ENCODE peak calls at places on chromosomes 12 and 14, in six cellular contexts. G is WERI-Rb-1, T is MG63, C is A549, J is AG04450, S is cardiac muscle cell. I is an unnamed sample.

GRCh38 chr12:32768518-32768917 is 12.8 kb upstream of the YARS2 start:
- DNase-seq in J (no peak), S (no peak), C (no peak), G (peak; percentile 9), T (no peak), I (no peak)

GRCh38 chr14:74526854-74527585 is 33.5 kb downstream of the ISCA2 start:
- DNase-seq in T (no peak), J (no peak), G (no peak), S (peak; percentile 10), C (no peak), I (no peak)

GRCh38 chr12:119338593-119339363 is 4.2 kb downstream of the CCDC60 start:
- DNase-seq in C (no peak), G (peak; percentile 90), T (no peak), J (no peak), S (no peak), I (no peak)

GRCh38 chr14:103488960-103489359 is 33.7 kb downstream of the CKB start:
- DNase-seq in G (no peak), C (no peak), T (no peak), S (peak; percentile 14), J (peak; percentile 16), I (no peak)

GRCh38 chr12:47730341-47730744 is 5.1 kb upstream of the ENDOU start:
- DNase-seq in S (peak; percentile 21), G (no peak), T (peak; percentile 77), C (no peak), J (no peak), I (no peak)

GRCh38 chr12:97097734-97098133 is 190.7 kb downstream of the NEDD1 start:
- DNase-seq in J (no peak), T (no peak), G (no peak), S (no peak), C (no peak), I (no peak)

GRCh38 chr12:23204933-23205778 is 580.2 kb downstream of the ETNK1 start:
- DNase-seq in J (peak; percentile 30), T (no peak), S (peak; percentile 81), C (peak; percentile 18), G (peak; percentile 19), I (peak; percentile 32)

GRCh38 chr12:106954462-106955376 is 988 bp upstream of the TMEM263 start:
- DNase-seq in G (peak; percentile 12), T (peak; percentile 53), S (peak; percentile 50), J (no peak), C (no peak), I (no peak)

GRCh38 chr12:68189766-68190700 is 30.5 kb upstream of the IFNG start:
- DNase-seq in G (no peak), C (no peak), S (peak; percentile 76), J (no peak), T (no peak), I (peak; percentile 19)

GRCh38 chr12:123941485-123942276 is 30.9 kb downstream of the CCDC92 start:
- DNase-seq in C (no peak), J (no peak), G (no peak), S (peak; percentile 13), T (no peak), I (no peak)

GRCh38 chr12:54207539-54208267 is 18.9 kb upstream of the SMUG1 start:
- DNase-seq in S (peak; percentile 57), J (no peak), C (peak; percentile 81), G (peak; percentile 92), T (peak; percentile 67), I (peak; percentile 42)

GRCh38 chr12:1373887-1374286 is 220.5 kb downstream of the FBXL14 start:
- DNase-seq in C (no peak), G (no peak), T (no peak), J (peak; percentile 26), S (peak; percentile 39), I (no peak)

GRCh38 chr14:21039059-21039422 is 3.1 kb upstream of the RNASE7 start:
- DNase-seq in J (peak; percentile 23), C (no peak), S (peak; percentile 94), G (peak; percentile 89), T (peak; percentile 64), I (no peak)

GRCh38 chr12:66048218-66048842 is 82.2 kb downstream of the LLPH start:
- DNase-seq in J (no peak), C (no peak), G (no peak), T (no peak), S (no peak), I (no peak)
- H3K4me3 ChIP-seq in J (no peak overlapping the region), C (no peak overlapping the region), G (no peak overlapping the region), T (no peak overlapping the region), S (no peak overlapping the region), I (no peak overlapping the region)

DNA sequence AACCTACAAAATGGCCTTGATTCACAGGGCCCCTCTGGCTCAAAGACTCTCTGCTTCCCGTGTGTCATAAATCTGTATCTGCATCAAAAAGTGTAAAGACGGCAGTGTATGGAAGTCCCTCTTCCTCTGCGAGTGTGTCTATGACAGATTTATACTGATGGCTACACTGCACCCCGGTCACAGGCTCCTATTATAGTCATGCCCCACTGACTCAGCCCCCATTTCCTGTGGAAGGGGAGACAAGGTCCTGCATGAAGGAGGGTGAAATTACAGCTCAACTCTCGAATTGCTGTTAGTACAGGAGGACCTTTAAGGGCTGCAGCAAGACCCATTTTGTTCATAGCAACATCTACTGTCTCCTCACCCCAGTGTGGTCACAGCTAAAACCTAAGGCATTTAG is 68.6 kb downstream of the HMGA2 start:
- DNase-seq in G (no peak), C (no peak), J (no peak), S (peak; percentile 58), T (peak; percentile 56), I (no peak)
- H3K4me3 ChIP-seq in G (no peak overlapping the region), C (peak overlapping the region; percentile 23), J (peak overlapping the region; percentile 3), S (no peak overlapping the region), T (no peak overlapping the region), I (no peak overlapping the region)

GRCh38 chr12:131084341-131085011 is 130.8 kb downstream of the ADGRD1 start:
- DNase-seq in J (no peak), S (no peak), G (peak; percentile 1), T (no peak), C (no peak), I (no peak)
- H3K4me3 ChIP-seq in J (no peak overlapping the region), S (no peak overlapping the region), G (no peak overlapping the region), T (no peak overlapping the region), C (no peak overlapping the region), I (no peak overlapping the region)

GRCh38 chr12:46368684-46369083 is 3.9 kb downstream of the SLC38A2 start:
- DNase-seq in T (no peak), S (peak; percentile 40), C (no peak), G (no peak), J (no peak), I (no peak)
- H3K4me3 ChIP-seq in T (peak overlapping the region; percentile 88), S (peak overlapping the region; percentile 99), C (peak overlapping the region; percentile 91), G (no peak overlapping the region), J (peak overlapping the region; percentile 95), I (no peak overlapping the region)

GRCh38 chr12:120822832-120823503 is 81.2 kb downstream of the SPPL3 start:
- DNase-seq in J (no peak), T (no peak), S (no peak), G (no peak), C (no peak), I (no peak)
- H3K4me3 ChIP-seq in J (no peak overlapping the region), T (no peak overlapping the region), S (no peak overlapping the region), G (no peak overlapping the region), C (no peak overlapping the region), I (no peak overlapping the region)

DNA sequence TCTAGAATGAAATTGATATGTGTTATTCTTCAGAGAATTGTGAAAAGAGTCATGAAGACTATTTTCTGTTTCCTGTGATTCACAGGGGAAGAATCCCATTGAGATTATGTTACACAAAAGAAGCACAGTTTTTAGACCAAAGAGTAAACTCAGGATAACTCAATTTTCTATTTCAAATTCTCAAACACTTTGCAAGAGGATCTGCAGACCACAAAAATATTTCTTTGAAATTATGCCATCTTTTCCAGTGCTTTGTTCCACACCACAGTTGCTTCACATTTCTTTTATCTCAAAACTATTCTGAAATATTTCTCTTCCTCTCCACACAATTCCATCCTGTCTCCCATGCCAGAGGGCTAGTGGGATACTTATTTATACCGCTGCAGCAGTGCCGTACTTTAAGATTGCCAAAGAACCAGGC is 188.9 kb upstream of the FOXG1 start:
- DNase-seq in J (no peak), G (no peak), S (peak; percentile 88), C (no peak), T (peak; percentile 20), I (no peak)
- H3K4me3 ChIP-seq in J (no peak overlapping the region), G (no peak overlapping the region), S (no peak overlapping the region), C (no peak overlapping the region), T (peak overlapping the region; percentile 36), I (no peak overlapping the region)

I was measured in Jurkat, Clone E6-1.